ENCODE peak calls at places on chromosomes 2 and 18, in four cellular contexts. E is K562, R is A549, X is HepG2. G is an unnamed sample.

GRCh38 chr2:47518497-47519146 is 115.7 kb downstream of the MSH2 start:
- DNase-seq in E (no peak), X (no peak), R (no peak), G (no peak)

GRCh38 chr18:57983472-57983871 is 60.6 kb upstream of the NEDD4L start:
- DNase-seq in E (no peak), X (no peak), R (no peak), G (no peak)

GRCh38 chr18:22547807-22548561 is 130.3 kb upstream of the CTAGE1 start:
- DNase-seq in E (no peak), R (no peak), X (no peak), G (no peak)

GRCh38 chr2:16090650-16091575 is 150.6 kb downstream of the MYCN start:
- DNase-seq in X (peak; percentile 54), E (no peak), R (no peak), G (no peak)

GRCh38 chr2:236570081-236570979 is 705 bp downstream of the ACKR3 start:
- DNase-seq in X (no peak), E (no peak), R (no peak), G (no peak)

GRCh38 chr2:195898505-195898904 is 170.1 kb downstream of the DNAH7 start:
- DNase-seq in E (no peak), R (no peak), X (peak; percentile 4), G (no peak)

GRCh38 chr2:11056614-11057013 is 98.7 kb upstream of the SLC66A3 start:
- DNase-seq in X (no peak), R (no peak), E (no peak), G (no peak)

GRCh38 chr2:145654746-145655145 is 1134.8 kb upstream of the ZEB2 start:
- DNase-seq in X (no peak), R (no peak), E (no peak), G (no peak)

GRCh38 chr2:95077521-95077807 is 44.1 kb downstream of the MRPS5 start:
- DNase-seq in X (no peak), R (peak; percentile 39), E (no peak), G (peak; percentile 19)

GRCh38 chr18:24656571-24656971 is 196.1 kb downstream of the HRH4 start:
- DNase-seq in X (no peak), E (no peak), R (no peak), G (no peak)

GRCh38 chr2:179991344-179991743 is 15.8 kb downstream of the CWC22 start:
- DNase-seq in R (no peak), X (no peak), E (no peak), G (peak; percentile 65)

GRCh38 chr2:218400167-218400929 is 680 bp downstream of the CTDSP1 start:
- DNase-seq in R (no peak), E (peak; percentile 58), X (no peak), G (peak; percentile 64)

GRCh38 chr2:26740890-26741302 is 23.2 kb upstream of the SLC35F6 start:
- DNase-seq in E (peak; percentile 45), X (no peak), R (peak; percentile 55), G (peak; percentile 47)

GRCh38 chr2:73947412-73948018 is 20.8 kb downstream of the DGUOK start:
- DNase-seq in R (no peak), X (no peak), E (no peak), G (no peak)

GRCh38 chr2:23828256-23828980 is 98.5 kb downstream of the ATAD2B start:
- DNase-seq in R (peak; percentile 12), X (no peak), E (no peak), G (no peak)

GRCh38 chr2:217842038-217842437 is 160.8 kb downstream of the TNS1 start:
- DNase-seq in R (no peak), X (no peak), E (no peak), G (no peak)

GRCh38 chr2:25797607-25798488 is 80.4 kb downstream of the ASXL2 start:
- DNase-seq in E (no peak), X (no peak), R (no peak), G (no peak)

GRCh38 chr2:147451902-147452515 is 392.8 kb upstream of the ACVR2A start:
- DNase-seq in R (no peak), E (no peak), X (no peak), G (peak; percentile 18)

GRCh38 chr2:238598802-238599530 is 172.2 kb downstream of the ASB1 start:
- DNase-seq in X (no peak), R (no peak), E (no peak), G (no peak)

GRCh38 chr2:200306969-200307811 is 697 bp downstream of the SPATS2L start:
- DNase-seq in X (no peak), E (peak; percentile 31), R (peak; percentile 42), G (peak; percentile 60)

GRCh38 chr2:121722479-121722878 is 14.2 kb downstream of the NIFK start:
- DNase-seq in E (no peak), X (no peak), R (peak; percentile 48), G (no peak)

GRCh38 chr2:118148809-118149208 is 60.5 kb downstream of the INSIG2 start:
- DNase-seq in E (no peak), X (no peak), R (no peak), G (no peak)

GRCh38 chr18:49562481-49563129 is 748 bp downstream of the LIPG start:
- DNase-seq in X (no peak), R (no peak), E (no peak), G (peak; percentile 50)
- TF ChIP-seq REST in X (peak; percentile 72), R (no peak), E (no peak), G (peak; percentile 49)

DNA sequence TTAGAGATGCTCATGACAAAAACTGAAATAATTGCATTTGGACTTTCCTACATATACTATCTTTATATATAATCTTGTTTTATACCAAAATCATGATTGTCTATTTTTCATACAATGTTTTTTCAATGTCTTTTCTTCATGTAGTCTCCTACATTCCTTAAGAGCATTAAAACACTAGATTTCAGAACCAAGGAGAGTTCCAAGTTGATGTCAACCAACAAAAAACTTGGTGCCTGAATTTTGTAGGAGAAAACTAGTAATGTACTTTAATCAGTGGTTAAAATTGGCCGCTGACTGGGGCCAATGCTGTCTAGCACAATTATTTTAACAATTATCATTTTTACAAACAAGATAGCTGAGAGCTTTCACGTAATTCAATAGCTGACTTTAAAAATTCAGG is 678.8 kb downstream of the DCC start:
- DNase-seq in E (no peak), R (no peak), X (no peak), G (peak; percentile 52)
- TF ChIP-seq REST in E (no peak), R (peak; percentile 58), X (peak; percentile 86), G (peak; percentile 64)

DNA sequence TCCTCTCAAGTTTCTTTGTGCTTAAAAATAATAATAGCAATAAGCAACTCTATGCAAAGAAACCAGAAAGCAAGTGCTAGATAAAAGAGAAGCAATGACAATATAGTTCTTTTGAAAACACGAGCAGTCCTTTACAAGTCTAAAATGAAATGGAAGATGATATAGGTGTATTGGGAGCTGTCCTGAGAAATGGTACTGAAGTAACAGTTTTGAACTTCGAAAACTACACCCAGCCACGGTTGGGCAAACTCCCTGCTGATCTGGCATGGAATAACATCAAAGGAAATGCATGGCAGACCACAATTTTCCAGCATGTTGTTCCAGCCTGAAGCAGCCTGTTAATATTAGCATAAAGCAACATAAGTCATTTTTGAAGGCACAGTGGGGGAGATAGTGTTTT is 596.2 kb upstream of the KLHL29 start:
- DNase-seq in E (no peak), X (no peak), R (no peak), G (peak; percentile 28)
- TF ChIP-seq REST in E (no peak), X (peak; percentile 49), R (peak; percentile 53), G (peak; percentile 62)

GRCh38 chr2:223549215-223549614 is 52.9 kb downstream of the SCG2 start:
- DNase-seq in E (no peak), X (peak; percentile 24), R (peak; percentile 65), G (no peak)
- TF ChIP-seq REST in E (no peak), X (no peak), R (no peak), G (no peak)

GRCh38 chr2:20476950-20477349 is 30.1 kb downstream of the RHOB start:
- DNase-seq in X (no peak), R (no peak), E (no peak), G (no peak)

GRCh38 chr2:20473128-20473527 is 26.3 kb downstream of the RHOB start:
- DNase-seq in E (no peak), R (no peak), X (no peak), G (no peak)

GRCh38 chr2:20475567-20475952 is 28.7 kb downstream of the RHOB start:
- DNase-seq in R (no peak), E (no peak), X (no peak), G (no peak)

GRCh38 chr2:20476481-20476880 is 29.6 kb downstream of the RHOB start:
- DNase-seq in E (no peak), R (no peak), X (no peak), G (no peak)

GRCh38 chr2:20474757-20475566 is 28.1 kb downstream of the RHOB start:
- DNase-seq in E (no peak), R (no peak), X (peak; percentile 74), G (no peak)
- TF ChIP-seq REST in E (no peak), R (no peak), X (no peak), G (no peak)